ENCODE peak calls at places on chromosomes 6 and 20, in six cellular contexts. H is psoas muscle, P is keratinocyte, D is left ventricle myocardium inferior, J is cardiac fibroblast, Q is heart right ventricle. V is an unnamed sample.

GRCh38 chr6:45838996-45839395 is 176.7 kb downstream of the CLIC5 start:
- DNase-seq in H (no peak), P (no peak), D (no peak), J (no peak), Q (no peak), V (no peak)

GRCh38 chr20:2946988-2947961 is 74.0 kb downstream of the PTPRA start:
- DNase-seq in H (no peak), P (no peak), D (no peak), J (peak), Q (no peak), V (peak)

GRCh38 chr6:151847064-151847463 is 39.6 kb downstream of the ESR1 start:
- DNase-seq in H (no peak), P (no peak), D (no peak), J (peak), Q (peak), V (peak)

GRCh38 chr6:34580707-34581560 is 24.8 kb upstream of the SPDEF start:
- DNase-seq in H (no peak), P (no peak), D (no peak), J (peak), Q (no peak), V (peak)

GRCh38 chr6:42407379-42407778 is 44.3 kb downstream of the TRERF1 start:
- DNase-seq in H (no peak), P (no peak), D (no peak), J (peak), Q (no peak), V (peak)

GRCh38 chr6:111912904-111913303 is 39.7 kb upstream of the FYN start:
- DNase-seq in H (no peak), P (no peak), D (no peak), J (no peak), Q (no peak), V (no peak)

GRCh38 chr20:16423311-16424212 is 149.7 kb downstream of the KIF16B start:
- DNase-seq in H (no peak), P (no peak), D (no peak), J (no peak), Q (no peak), V (no peak)

GRCh38 chr6:116246089-116246488 is 7.8 kb downstream of the TSPYL4 start:
- DNase-seq in H (no peak), P (no peak), D (no peak), J (peak), Q (no peak), V (peak)

GRCh38 chr20:35134472-35134871 is 12.7 kb downstream of the EDEM2 start:
- DNase-seq in H (no peak), P (no peak), D (peak), J (peak), Q (peak), V (no peak)

GRCh38 chr6:38034269-38034914 is 214.9 kb downstream of the ZFAND3 start:
- DNase-seq in H (no peak), P (peak), D (no peak), J (peak), Q (no peak), V (peak)

GRCh38 chr6:21181866-21182265 is 411.7 kb upstream of the SOX4 start:
- DNase-seq in H (no peak), P (no peak), D (no peak), J (no peak), Q (no peak), V (no peak)

GRCh38 chr6:126477678-126478077 is 137.8 kb downstream of the CENPW start:
- DNase-seq in H (no peak), P (no peak), D (no peak), J (no peak), Q (no peak), V (no peak)

GRCh38 chr6:41741625-41742490 is 5.3 kb downstream of the PGC start:
- DNase-seq in H (peak), P (no peak), D (no peak), J (no peak), Q (no peak), V (no peak)

GRCh38 chr6:133099573-133099972 is 141.6 kb upstream of the EYA4 start:
- DNase-seq in H (no peak), P (peak), D (no peak), J (peak), Q (no peak), V (peak)

GRCh38 chr6:37257320-37257633 is 295 bp upstream of the TBC1D22B start:
- DNase-seq in H (no peak), P (no peak), D (no peak), J (no peak), Q (no peak), V (no peak)

GRCh38 chr6:150939399-150939798 is 73.9 kb downstream of the MTHFD1L start:
- DNase-seq in H (no peak), P (no peak), D (no peak), J (no peak), Q (no peak), V (no peak)

GRCh38 chr6:13762648-13763441 is 51.2 kb upstream of the RANBP9 start:
- DNase-seq in H (no peak), P (peak), D (no peak), J (peak), Q (no peak), V (peak)

GRCh38 chr6:109240370-109241084 is 141.7 kb downstream of the CD164 start:
- DNase-seq in H (no peak), P (no peak), D (no peak), J (no peak), Q (peak), V (no peak)

GRCh38 chr20:20064303-20064702 is 12.0 kb downstream of the CFAP61 start:
- DNase-seq in H (no peak), P (no peak), D (no peak), J (no peak), Q (no peak), V (no peak)

GRCh38 chr6:129472239-129472638 is 237.7 kb downstream of the ARHGAP18 start:
- DNase-seq in H (no peak), P (no peak), D (no peak), J (no peak), Q (no peak), V (no peak)

GRCh38 chr6:139030211-139030530 is 1.6 kb downstream of the ABRACL start:
- DNase-seq in H (no peak), P (no peak), D (no peak), J (no peak), Q (no peak), V (no peak)

GRCh38 chr20:36569847-36570429 is 3.5 kb upstream of the TGIF2 start:
- DNase-seq in H (no peak), P (no peak), D (no peak), J (peak), Q (no peak), V (peak)

GRCh38 chr20:52372169-52372568 is 180.6 kb upstream of the ZFP64 start:
- DNase-seq in H (no peak), P (no peak), D (no peak), J (no peak), Q (no peak), V (no peak)

GRCh38 chr6:30260036-30260504 is 46.9 kb upstream of the TRIM26 start:
- DNase-seq in H (no peak), P (no peak), D (no peak), J (no peak), Q (no peak), V (no peak)
- H3K4me3 ChIP-seq in H (peak), P (peak), D (peak), J (peak), Q (peak), V (peak)

GRCh38 chr20:50607850-50608749 is 83.2 kb downstream of the RIPOR3 start:
- DNase-seq in H (no peak), P (no peak), D (no peak), J (no peak), Q (no peak), V (no peak)

GRCh38 chr20:50607436-50607835 is 83.9 kb downstream of the RIPOR3 start:
- DNase-seq in H (no peak), P (no peak), D (no peak), J (no peak), Q (no peak), V (no peak)

GRCh38 chr20:50610212-50610718 is 81.1 kb downstream of the RIPOR3 start:
- DNase-seq in H (no peak), P (no peak), D (no peak), J (no peak), Q (no peak), V (no peak)

GRCh38 chr20:50609438-50609989 is 81.8 kb downstream of the RIPOR3 start:
- DNase-seq in H (no peak), P (no peak), D (no peak), J (no peak), Q (no peak), V (no peak)

DNA sequence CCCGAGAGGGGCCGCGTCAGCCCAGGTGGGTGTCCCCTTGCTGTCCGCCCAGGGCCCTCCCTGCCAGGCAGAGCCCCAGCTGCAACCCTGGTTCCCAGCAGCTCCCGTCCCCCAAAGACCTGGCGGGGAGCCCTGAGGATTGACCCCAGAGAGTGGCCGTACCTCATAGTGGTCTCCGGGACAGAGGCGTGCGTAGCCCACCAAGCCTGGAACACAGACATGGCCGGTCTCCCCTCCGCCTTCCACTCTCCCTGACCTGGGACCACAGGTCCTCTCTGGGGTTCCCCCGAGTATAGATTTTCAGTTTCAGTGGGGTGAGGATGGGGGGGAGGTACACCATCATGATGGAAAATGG is 82.6 kb downstream of the RIPOR3 start:
- DNase-seq in H (peak), P (no peak), D (no peak), J (no peak), Q (no peak), V (no peak)
- TF ChIP-seq CTCF in H (no peak), P (no peak), D (no peak), J (no peak), Q (no peak), V (no peak)

DNA sequence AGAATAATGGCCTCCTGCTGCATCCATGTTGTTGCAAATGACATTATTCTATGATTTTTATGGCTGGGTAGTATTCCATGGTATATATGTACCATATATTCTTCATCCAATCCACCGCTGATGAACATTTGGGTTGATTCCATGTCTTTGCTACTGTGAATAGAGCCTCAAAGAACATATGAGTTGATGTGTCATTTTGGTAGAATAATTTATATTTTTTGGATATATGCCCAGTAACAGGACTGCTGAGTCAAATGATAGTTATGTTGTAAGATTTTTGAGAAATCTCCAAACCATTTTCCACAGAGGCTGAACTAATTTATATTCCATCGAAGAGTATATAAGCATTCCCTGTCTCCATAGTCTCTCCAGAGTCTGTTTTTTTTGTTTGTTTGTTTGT is 1373.4 kb downstream of the GRIK2 start:
- DNase-seq in H (no peak), P (no peak), D (no peak), J (no peak), Q (no peak), V (peak)
- H3K4me3 ChIP-seq in H (no peak), P (no peak), D (no peak), J (no peak), Q (no peak), V (no peak)

GRCh38 chr6:121223930-121224329 is 110.3 kb downstream of the TBC1D32 start:
- DNase-seq in H (no peak), P (no peak), D (no peak), J (no peak), Q (no peak), V (no peak)

GRCh38 chr6:121216928-121217327 is 117.4 kb downstream of the TBC1D32 start:
- DNase-seq in H (no peak), P (no peak), D (no peak), J (peak), Q (no peak), V (no peak)

GRCh38 chr6:121223212-121223611 is 111.1 kb downstream of the TBC1D32 start:
- DNase-seq in H (no peak), P (no peak), D (no peak), J (no peak), Q (no peak), V (no peak)

DNA sequence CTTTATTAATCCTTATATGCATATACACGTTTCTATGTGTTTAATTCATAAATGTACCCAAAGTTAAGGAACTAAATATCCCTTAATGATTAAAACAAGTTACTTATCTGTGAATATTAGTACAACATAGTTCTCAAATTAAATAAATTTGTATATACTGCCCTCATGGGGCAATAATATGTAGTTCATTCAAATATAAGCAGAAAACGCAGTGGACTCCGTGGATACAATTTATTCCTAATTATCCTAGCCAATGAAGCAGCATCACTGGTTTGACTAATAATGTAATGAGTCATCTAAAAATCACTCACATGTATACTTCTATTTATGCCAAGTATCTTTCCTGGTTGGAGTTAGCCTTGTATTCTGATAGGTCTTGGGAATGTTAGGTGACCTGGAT is 111.6 kb downstream of the TBC1D32 start:
- DNase-seq in H (no peak), P (peak), D (no peak), J (peak), Q (no peak), V (peak)
- TF ChIP-seq CTCF in H (no peak), P (no peak), D (no peak), J (no peak), Q (peak), V (no peak)

GRCh38 chr20:402898-403581 is 5.1 kb upstream of the RBCK1 start:
- DNase-seq in H (no peak), P (no peak), D (no peak), J (no peak), Q (no peak), V (no peak)
- H3K4me3 ChIP-seq in H (no peak), P (no peak), D (no peak), J (no peak), Q (no peak), V (no peak)

GRCh38 chr6:149929422-149929821 is 6.5 kb upstream of the RAET1G start:
- DNase-seq in H (no peak), P (no peak), D (no peak), J (no peak), Q (no peak), V (no peak)
- TF ChIP-seq CTCF in H (no peak), P (peak), D (peak), J (peak), Q (peak), V (peak)

GRCh38 chr6:166489301-166490155 is 97.0 kb downstream of the RAMACL start:
- DNase-seq in H (no peak), P (no peak), D (peak), J (no peak), Q (no peak), V (no peak)
- H3K4me3 ChIP-seq in H (no peak), P (no peak), D (no peak), J (no peak), Q (no peak), V (no peak)

DNA sequence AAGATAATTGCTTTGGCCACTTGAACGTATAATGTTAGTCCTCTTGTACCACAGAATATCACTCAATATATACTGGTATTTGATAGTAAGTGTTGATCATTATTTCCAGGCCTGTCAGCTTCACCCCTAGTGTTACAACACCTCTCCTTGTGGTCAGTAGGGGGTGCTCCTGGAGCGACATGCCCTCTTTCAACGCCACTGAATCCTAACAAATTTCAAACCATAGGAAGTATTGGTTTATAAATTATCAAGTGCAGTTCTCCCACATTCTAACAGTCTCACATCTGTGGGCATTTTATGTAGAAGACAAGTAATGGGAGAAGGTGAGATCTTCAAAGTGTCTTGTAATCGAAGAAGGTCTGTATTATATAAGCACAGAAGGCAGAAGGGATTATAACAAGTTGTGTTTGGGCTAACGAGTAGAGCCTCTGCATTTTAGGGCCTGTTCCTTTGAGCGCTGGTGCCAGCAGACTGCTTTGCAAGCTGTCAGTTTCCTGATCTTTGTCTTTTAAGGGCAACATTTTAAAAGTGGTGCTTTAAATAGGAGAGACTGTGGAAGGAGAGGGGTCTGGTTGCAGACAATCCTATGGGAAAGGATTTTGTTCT is 57.1 kb upstream of the CEP162 start:
- DNase-seq in H (no peak), P (no peak), D (no peak), J (peak), Q (no peak), V (no peak)
- TF ChIP-seq CTCF in H (peak), P (peak), D (no peak), J (peak), Q (peak), V (peak)

V was measured in astrocyte of the cerebellum.